ENCODE peak calls at places on chromosomes 13 and 19, in four cellular contexts. B is cardiac muscle cell, H is Peyer's patch, W is osteoblast. J is an unnamed sample.

GRCh38 chr19:1224047-1224825 is 13.6 kb downstream of the CBARP start:
- DNase-seq in W (no peak), B (no peak), H (no peak), J (no peak)

GRCh38 chr13:36820222-36820621 is 1.2 kb downstream of the RFXAP start:
- DNase-seq in B (no peak), H (no peak), W (no peak), J (no peak)

GRCh38 chr19:33401683-33402420 is 28.3 kb downstream of the CEBPG start:
- DNase-seq in B (no peak), W (peak), H (no peak), J (no peak)

GRCh38 chr13:33676700-33677048 is 141.3 kb upstream of the RFC3 start:
- DNase-seq in B (peak), W (peak), H (no peak), J (peak)

GRCh38 chr19:48873476-48874308 is 1.5 kb downstream of the PPP1R15A start:
- DNase-seq in W (peak), B (no peak), H (no peak), J (no peak)

GRCh38 chr13:60303166-60303565 is 93.9 kb upstream of the TDRD3 start:
- DNase-seq in B (no peak), W (no peak), H (no peak), J (no peak)

GRCh38 chr13:52677823-52678222 is 25.2 kb downstream of the SUGT1 start:
- DNase-seq in B (no peak), H (no peak), W (no peak), J (peak)

GRCh38 chr19:58392945-58393724 is 2.3 kb upstream of the RNF225 start:
- DNase-seq in B (no peak), H (no peak), W (no peak), J (no peak)

GRCh38 chr13:50911051-50911690 is 1.6 kb downstream of the RNASEH2B start:
- DNase-seq in W (peak), B (peak), H (no peak), J (peak)

GRCh38 chr19:4759388-4760284 is 31.9 kb upstream of the FEM1A start:
- DNase-seq in B (peak), W (peak), H (peak), J (no peak)

GRCh38 chr19:23259961-23260360 is 9.8 kb upstream of the ZNF724 start:
- DNase-seq in B (no peak), H (no peak), W (no peak), J (no peak)

GRCh38 chr13:93723316-93723715 is 496.7 kb downstream of the GPC6 start:
- DNase-seq in H (no peak), B (no peak), W (no peak), J (no peak)

GRCh38 chr19:343941-344624 is 513 bp downstream of the MIER2 start:
- DNase-seq in B (peak), W (peak), H (no peak), J (no peak)

GRCh38 chr13:48120246-48120645 is 25.3 kb upstream of the MED4 start:
- DNase-seq in B (no peak), H (no peak), W (peak), J (no peak)

GRCh38 chr19:39474139-39474620 is 6.5 kb upstream of the TIMM50 start:
- DNase-seq in W (peak), H (peak), B (peak), J (no peak)

GRCh38 chr19:9986787-9987281 is 23.5 kb downstream of the COL5A3 start:
- DNase-seq in B (no peak), W (peak), H (no peak), J (no peak)

GRCh38 chr13:66530686-66531085 is 699.5 kb downstream of the PCDH9 start:
- DNase-seq in W (no peak), H (no peak), B (no peak), J (no peak)

GRCh38 chr19:10471909-10472308 is 31.2 kb downstream of the KEAP1 start:
- DNase-seq in W (peak), B (peak), H (no peak), J (peak)

GRCh38 chr19:41009700-41010235 is 18.7 kb downstream of the CYP2B6 start:
- DNase-seq in W (no peak), H (no peak), B (no peak), J (no peak)

GRCh38 chr13:48400820-48401219 is 12.1 kb downstream of the LPAR6 start:
- DNase-seq in W (peak), H (no peak), B (no peak), J (no peak)

GRCh38 chr13:109938255-109938936 is 152.0 kb upstream of the IRS2 start:
- DNase-seq in B (no peak), W (no peak), H (no peak), J (no peak)

GRCh38 chr13:93746589-93746988 is 520.0 kb downstream of the GPC6 start:
- DNase-seq in W (no peak), B (no peak), H (no peak), J (no peak)

GRCh38 chr13:73215807-73216206 is 157.0 kb downstream of the KLF5 start:
- DNase-seq in B (no peak), W (peak), H (no peak), J (no peak)

GRCh38 chr13:24076124-24076523 is 84.4 kb upstream of the SPATA13 start:
- DNase-seq in B (no peak), H (no peak), W (no peak), J (no peak)

GRCh38 chr19:56015756-56016155 is 29.2 kb downstream of the NLRP5 start:
- DNase-seq in W (no peak), H (no peak), B (peak), J (peak)

GRCh38 chr13:43994999-43995859 is 115.5 kb downstream of the LACC1 start:
- DNase-seq in B (no peak), H (peak), W (no peak), J (no peak)

GRCh38 chr19:7386769-7387168 is 38.0 kb downstream of the ARHGEF18 start:
- DNase-seq in H (no peak), B (no peak), W (no peak), J (no peak)

GRCh38 chr19:7382694-7383093 is 34.0 kb downstream of the ARHGEF18 start:
- DNase-seq in H (peak), W (no peak), B (no peak), J (no peak)

GRCh38 chr19:7386308-7386707 is 37.6 kb downstream of the ARHGEF18 start:
- DNase-seq in B (no peak), W (no peak), H (no peak), J (no peak)

GRCh38 chr19:7383284-7383683 is 34.5 kb downstream of the ARHGEF18 start:
- DNase-seq in W (no peak), H (no peak), B (no peak), J (no peak)

GRCh38 chr19:7385062-7385461 is 36.3 kb downstream of the ARHGEF18 start:
- DNase-seq in W (no peak), B (no peak), H (no peak), J (no peak)
- H3K4me3 ChIP-seq in W (no peak), B (no peak), H (no peak), J (no peak)

GRCh38 chr19:45423589-45424190 is at the start of gene ERCC1:
- DNase-seq in W (peak), B (peak), H (peak), J (peak)
- H3K4me3 ChIP-seq in W (peak), B (peak), H (peak), J (peak)

GRCh38 chr13:41465215-41465907 is 8.0 kb downstream of the RGCC start:
- DNase-seq in B (no peak), H (no peak), W (peak), J (peak)
- H3K4me3 ChIP-seq in B (no peak), H (no peak), W (no peak), J (peak)

GRCh38 chr19:44942067-44942571 is at the start of gene APOC4:
- DNase-seq in B (no peak), W (peak), H (no peak), J (no peak)
- H3K4me3 ChIP-seq in B (no peak), W (no peak), H (no peak), J (no peak)

DNA sequence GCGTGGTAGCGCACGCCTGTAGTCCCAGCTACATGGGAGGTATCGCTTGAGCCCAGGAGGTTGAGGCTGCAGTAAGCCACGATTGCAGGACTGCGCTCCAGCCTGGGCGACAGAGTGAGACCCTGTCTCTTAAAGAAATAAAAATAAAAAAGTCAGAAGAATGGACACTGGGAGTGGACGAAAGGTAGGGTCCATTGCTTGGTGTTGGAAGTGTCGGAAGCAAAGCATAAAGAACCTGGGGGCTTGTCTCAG is 392 bp upstream of the ARHGAP33 start:
- DNase-seq in W (no peak), B (no peak), H (no peak), J (no peak)
- H3K4me3 ChIP-seq in W (peak), B (peak), H (peak), J (peak)

GRCh38 chr19:6059396-6059947 is 50.8 kb downstream of the RFX2 start:
- DNase-seq in W (no peak), H (no peak), B (no peak), J (no peak)
- H3K4me3 ChIP-seq in W (no peak), H (no peak), B (no peak), J (no peak)

GRCh38 chr19:50425581-50425980 is 6.8 kb downstream of the SPIB start:
- DNase-seq in B (no peak), H (no peak), W (peak), J (no peak)
- H3K4me3 ChIP-seq in B (no peak), H (no peak), W (no peak), J (no peak)

GRCh38 chr19:42268704-42269517 is at the start of gene CIC:
- DNase-seq in H (peak), B (peak), W (peak), J (peak)

GRCh38 chr19:42271861-42272534 is 2.9 kb downstream of the CIC start:
- DNase-seq in H (no peak), B (no peak), W (no peak), J (no peak)

GRCh38 chr19:42271045-42271419 is 2.0 kb downstream of the CIC start:
- DNase-seq in H (peak), B (no peak), W (peak), J (no peak)

GRCh38 chr19:42269518-42270345 is 680 bp downstream of the CIC start:
- DNase-seq in B (no peak), H (peak), W (no peak), J (no peak)

DNA sequence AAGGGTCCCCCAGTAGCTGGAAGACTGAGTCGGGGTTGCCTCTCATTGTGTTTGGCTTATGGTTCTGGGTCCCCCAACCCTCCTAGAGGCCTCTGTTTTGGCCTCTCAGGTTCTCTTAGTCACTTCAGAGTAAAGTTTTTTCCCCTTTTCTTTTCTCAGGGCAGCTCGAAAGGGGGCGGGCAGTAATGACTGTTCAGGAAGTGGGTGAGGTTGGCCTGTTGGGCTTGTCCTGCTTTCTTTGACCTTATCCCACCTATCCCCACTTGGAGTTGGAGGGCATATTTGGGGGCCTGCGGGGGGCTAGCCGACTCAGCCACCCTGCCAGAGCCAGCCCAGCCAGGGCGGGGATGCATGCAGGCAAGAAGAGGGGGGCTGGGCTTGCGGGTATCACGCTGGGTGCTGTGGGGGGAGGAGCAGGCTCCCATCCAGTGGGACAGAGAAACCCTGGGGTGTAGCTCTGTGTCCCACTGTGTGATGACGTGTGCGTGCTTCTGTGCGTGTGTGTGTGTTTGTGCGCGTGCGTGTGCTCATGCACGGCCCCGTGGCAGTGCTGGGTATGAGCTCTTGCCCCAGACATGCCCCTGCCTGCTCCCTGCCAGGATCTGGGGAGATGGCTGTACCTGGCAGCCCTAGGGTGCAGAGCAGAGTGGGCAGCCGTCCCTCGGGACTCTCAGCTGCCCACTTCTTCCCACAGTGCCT is 1.4 kb downstream of the CIC start:
- DNase-seq in B (no peak), W (peak), H (peak), J (no peak)
- H3K4me3 ChIP-seq in B (peak), W (peak), H (peak), J (peak)

DNA sequence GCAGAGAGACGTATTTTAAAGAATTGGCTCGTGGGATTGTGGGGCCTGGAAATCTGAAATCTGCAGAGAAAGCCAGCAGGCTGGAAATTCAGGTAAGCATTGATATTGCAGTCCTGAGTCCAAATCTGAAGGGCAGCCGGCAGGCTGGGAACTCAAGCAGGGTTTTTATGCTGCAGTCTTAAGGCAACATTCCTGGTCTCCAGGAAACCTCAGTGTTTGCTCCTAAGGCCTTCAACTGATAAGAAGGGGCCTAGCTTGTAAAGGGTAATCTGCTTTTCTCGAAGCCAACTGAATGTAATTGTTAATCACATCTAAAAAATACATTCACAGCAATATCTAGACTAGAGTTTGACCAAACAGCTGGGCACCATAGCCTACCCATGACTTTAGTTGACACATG is 154.4 kb downstream of the EFNB2 start:
- DNase-seq in W (no peak), H (no peak), B (peak), J (no peak)
- H3K4me3 ChIP-seq in W (no peak), H (no peak), B (no peak), J (no peak)

GRCh38 chr13:108922108-108922507 is 292.7 kb downstream of the MYO16 start:
- DNase-seq in W (peak), B (no peak), H (no peak), J (no peak)

GRCh38 chr13:108923386-108924061 is 294.1 kb downstream of the MYO16 start:
- DNase-seq in H (no peak), B (no peak), W (no peak), J (no peak)

GRCh38 chr13:108920137-108920536 is 290.7 kb downstream of the MYO16 start:
- DNase-seq in W (no peak), B (no peak), H (no peak), J (no peak)

GRCh38 chr13:108919036-108919907 is 289.9 kb downstream of the MYO16 start:
- DNase-seq in H (no peak), B (no peak), W (peak), J (no peak)

DNA sequence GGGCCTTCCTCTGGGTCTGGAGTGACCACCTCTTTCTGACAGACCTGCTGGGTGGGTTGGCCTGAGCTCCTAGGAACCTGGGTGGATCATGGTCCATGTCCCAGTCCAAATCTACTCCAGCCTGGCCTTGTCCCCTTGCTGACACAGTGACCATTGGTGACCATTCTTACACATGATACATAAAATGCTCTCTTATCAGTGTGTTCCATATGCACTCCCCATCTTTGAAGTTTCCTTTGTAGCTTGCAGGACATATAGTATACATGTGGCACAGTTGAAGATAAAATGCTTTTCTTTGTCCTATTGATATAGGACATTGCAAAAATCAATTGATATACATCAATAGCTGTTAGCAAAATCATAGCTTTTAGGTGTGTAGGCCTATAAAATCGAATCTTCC is 291.8 kb downstream of the MYO16 start:
- DNase-seq in H (no peak), W (no peak), B (no peak), J (no peak)
- H3K4me3 ChIP-seq in H (no peak), W (no peak), B (no peak), J (no peak)

J was measured in Jurkat, Clone E6-1.